ENCODE peak calls at places on chromosomes 4 and X, in seven cellular contexts. B is upper lobe of right lung, H is ascending aorta, D is caudate nucleus, A is head of caudate nucleus, I is neural progenitor cell, T is GM04503. N is an unnamed sample.

GRCh38 chr4:8409271-8410065 is 31.1 kb downstream of the ACOX3 start:
- DNase-seq in B (no peak), H (no peak), D (no peak), A (no peak), I (no peak), T (no peak), N (peak)

GRCh38 chrX:104137496-104137895 is 19.3 kb downstream of the SLC25A53 start:
- DNase-seq in B (no peak), H (no peak), D (no peak), A (no peak), I (no peak), T (no peak), N (no peak)

GRCh38 chrX:48461830-48462229 is 8.2 kb downstream of the SLC38A5 start:
- DNase-seq in B (no peak), H (no peak), D (no peak), A (no peak), I (no peak), T (no peak), N (no peak)

GRCh38 chr4:177441061-177441802 is 1.0 kb downstream of the AGA start:
- DNase-seq in B (no peak), H (no peak), D (no peak), A (no peak), I (peak), T (no peak), N (no peak)

GRCh38 chr4:27861802-27862201 is 1001.2 kb downstream of the STIM2 start:
- DNase-seq in B (no peak), H (no peak), D (no peak), A (no peak), I (no peak), T (no peak), N (no peak)

GRCh38 chr4:127632420-127633403 is at the start of gene INTU:
- DNase-seq in B (peak), H (peak), D (peak), A (peak), I (peak), T (peak), N (peak)

GRCh38 chrX:45824471-45824870 is 623.8 kb upstream of the DIPK2B start:
- DNase-seq in B (no peak), H (peak), D (no peak), A (no peak), I (peak), T (peak), N (peak)

GRCh38 chrX:139158256-139158655 is 372.3 kb upstream of the F9 start:
- DNase-seq in B (peak), H (no peak), D (no peak), A (no peak), I (peak), T (no peak), N (no peak)

GRCh38 chr4:62006108-62006507 is 806.0 kb downstream of the ADGRL3 start:
- DNase-seq in B (no peak), H (no peak), D (no peak), A (no peak), I (no peak), T (no peak), N (no peak)

GRCh38 chrX:137916090-137916746 is 350.3 kb downstream of the ZIC3 start:
- DNase-seq in B (no peak), H (no peak), D (no peak), A (no peak), I (no peak), T (no peak), N (no peak)

GRCh38 chrX:348461-349117 is 30.0 kb upstream of the GTPBP6 start:
- DNase-seq in B (peak), H (no peak), D (no peak), A (no peak), I (no peak), T (no peak), N (peak)

GRCh38 chr4:182671749-182672148 is 245.4 kb downstream of the DCTD start:
- DNase-seq in B (no peak), H (no peak), D (no peak), A (no peak), I (no peak), T (no peak), N (no peak)

GRCh38 chr4:54036184-54036583 is 28.2 kb downstream of the CHIC2 start:
- DNase-seq in B (no peak), H (no peak), D (no peak), A (no peak), I (no peak), T (no peak), N (no peak)

GRCh38 chr4:60744767-60745166 is 455.4 kb upstream of the ADGRL3 start:
- DNase-seq in B (no peak), H (no peak), D (no peak), A (no peak), I (peak), T (no peak), N (no peak)

GRCh38 chr4:52588771-52589591 is 70.1 kb downstream of the USP46 start:
- DNase-seq in B (no peak), H (peak), D (no peak), A (no peak), I (no peak), T (peak), N (no peak)

GRCh38 chrX:7889138-7889537 is 38.1 kb downstream of the PNPLA4 start:
- DNase-seq in B (no peak), H (no peak), D (no peak), A (no peak), I (no peak), T (no peak), N (no peak)

GRCh38 chr4:115090483-115091075 is 22.8 kb downstream of the NDST4 start:
- DNase-seq in B (no peak), H (no peak), D (no peak), A (no peak), I (peak), T (no peak), N (no peak)

GRCh38 chr4:110622841-110623709 is at the start of gene PITX2:
- DNase-seq in B (peak), H (peak), D (no peak), A (no peak), I (peak), T (peak), N (peak)

GRCh38 chrX:13662537-13662841 is 9.5 kb downstream of the TCEANC start:
- DNase-seq in B (no peak), H (no peak), D (no peak), A (no peak), I (no peak), T (peak), N (no peak)

GRCh38 chr4:140626982-140627381 is 58.2 kb upstream of the UCP1 start:
- DNase-seq in B (no peak), H (no peak), D (no peak), A (no peak), I (no peak), T (no peak), N (no peak)

GRCh38 chr4:14110407-14110806 is 482.9 kb upstream of the BOD1L1 start:
- DNase-seq in B (no peak), H (no peak), D (no peak), A (no peak), I (no peak), T (peak), N (no peak)

GRCh38 chrX:39442332-39442731 is 641.1 kb downstream of the MID1IP1 start:
- DNase-seq in B (no peak), H (no peak), D (no peak), A (no peak), I (no peak), T (no peak), N (no peak)

GRCh38 chr4:11602606-11603355 is 174.1 kb upstream of the HS3ST1 start:
- DNase-seq in B (no peak), H (no peak), D (no peak), A (no peak), I (no peak), T (no peak), N (no peak)

GRCh38 chr4:102008711-102009110 is 218.2 kb downstream of the BANK1 start:
- DNase-seq in B (no peak), H (no peak), D (no peak), A (no peak), I (no peak), T (no peak), N (no peak)

GRCh38 chr4:147730333-147730732 is 1.6 kb upstream of the ARHGAP10 start:
- DNase-seq in B (no peak), H (no peak), D (no peak), A (no peak), I (peak), T (no peak), N (no peak)

GRCh38 chr4:61853041-61853440 is 652.9 kb downstream of the ADGRL3 start:
- DNase-seq in B (no peak), H (no peak), D (no peak), A (no peak), I (no peak), T (no peak), N (no peak)

GRCh38 chrX:30930679-30931078 is 41.6 kb upstream of the TAB3 start:
- DNase-seq in B (no peak), H (no peak), D (no peak), A (no peak), I (no peak), T (no peak), N (no peak)

GRCh38 chr4:7944568-7945220 is 5.0 kb upstream of the AFAP1 start:
- DNase-seq in B (no peak), H (no peak), D (no peak), A (no peak), I (no peak), T (no peak), N (no peak)

GRCh38 chrX:19647159-19647558 is 131.9 kb upstream of the MAP3K15 start:
- DNase-seq in B (no peak), H (no peak), D (no peak), A (no peak), I (no peak), T (no peak), N (no peak)

GRCh38 chrX:75986980-75987379 is 185.9 kb upstream of the PBDC1 start:
- DNase-seq in B (no peak), H (no peak), D (no peak), A (peak), I (no peak), T (no peak), N (no peak)

GRCh38 chr4:40842725-40843401 is 93.1 kb downstream of the NSUN7 start:
- DNase-seq in B (no peak), H (no peak), D (no peak), A (no peak), I (peak), T (no peak), N (no peak)

GRCh38 chr4:110769578-110769977 is 146.7 kb upstream of the PITX2 start:
- DNase-seq in B (no peak), H (no peak), D (no peak), A (no peak), I (no peak), T (no peak), N (no peak)